ENCODE peak calls at places on chromosome 22, in ten cellular contexts. L, W, E, N, U, P, B, V, M and H are unnamed samples.

GRCh38 chr22:38709306-38709705 is 3.6 kb downstream of the GTPBP1 start:
- DNase-seq in N (no peak), V (no peak), M (no peak), U (no peak), W (no peak), P (no peak), E (no peak), L (no peak), B (no peak), H (no peak)

GRCh38 chr22:46602025-46602424 is 18.2 kb upstream of the GRAMD4 start:
- DNase-seq in L (no peak), E (no peak), B (no peak), V (peak; percentile 77), P (no peak), U (no peak), W (no peak), M (no peak), N (no peak), H (no peak)

GRCh38 chr22:29578462-29578861 is 2.5 kb downstream of the NIPSNAP1 start:
- DNase-seq in E (no peak), B (no peak), L (no peak), U (no peak), V (no peak), P (no peak), N (no peak), W (no peak), M (no peak), H (no peak)

GRCh38 chr22:45082795-45083194 is 73.0 kb upstream of the PHF21B start:
- DNase-seq in B (no peak), W (no peak), U (no peak), V (no peak), P (no peak), L (no peak), M (peak; percentile 10), N (no peak), E (peak; percentile 88), H (peak; percentile 35)

GRCh38 chr22:44661070-44661469 is 40.9 kb upstream of the PRR5 start:
- DNase-seq in B (no peak), P (no peak), U (no peak), L (no peak), M (no peak), E (peak; percentile 84), V (no peak), N (no peak), W (no peak), H (peak; percentile 43)

GRCh38 chr22:37263966-37264887 is 18.1 kb upstream of the CYTH4 start:
- DNase-seq in M (no peak), E (no peak), W (no peak), L (no peak), V (peak; percentile 33), B (no peak), N (no peak), P (peak; percentile 37), U (no peak), H (no peak)

GRCh38 chr22:28648792-28649191 is 30.8 kb downstream of the TTC28 start:
- DNase-seq in B (no peak), V (no peak), L (no peak), U (no peak), M (no peak), P (no peak), E (no peak), W (no peak), N (no peak), H (no peak)

GRCh38 chr22:17705565-17706450 is 67.3 kb downstream of the BCL2L13 start:
- DNase-seq in M (no peak), W (no peak), V (no peak), U (no peak), N (no peak), P (no peak), B (no peak), E (no peak), L (no peak), H (no peak)

GRCh38 chr22:43110927-43111623 is 525 bp downstream of the BIK start:
- DNase-seq in P (peak; percentile 83), V (no peak), U (no peak), N (peak; percentile 59), M (no peak), L (no peak), B (no peak), E (peak; percentile 79), W (no peak), H (no peak)

GRCh38 chr22:39117585-39118191 is 20.6 kb downstream of the APOBEC3H start:
- DNase-seq in W (peak; percentile 51), P (no peak), V (peak; percentile 66), B (peak; percentile 32), N (peak; percentile 54), E (peak; percentile 61), U (peak; percentile 20), L (no peak), M (peak; percentile 66), H (no peak)

GRCh38 chr22:37604875-37605274 is 3.8 kb upstream of the GGA1 start:
- DNase-seq in U (no peak), V (no peak), P (no peak), M (no peak), N (no peak), L (no peak), E (no peak), B (no peak), W (no peak), H (no peak)

GRCh38 chr22:46143491-46144147 is 6.7 kb upstream of the PPARA start:
- DNase-seq in N (no peak), E (no peak), M (no peak), U (no peak), W (no peak), V (no peak), P (no peak), B (no peak), L (no peak), H (no peak)

GRCh38 chr22:43742551-43742950 is 69.6 kb downstream of the EFCAB6 start:
- DNase-seq in L (no peak), W (no peak), N (no peak), B (no peak), P (no peak), U (no peak), V (no peak), M (no peak), E (no peak), H (no peak)

GRCh38 chr22:29731058-29731850 is 11.5 kb downstream of the CABP7 start:
- DNase-seq in U (no peak), N (no peak), V (no peak), E (peak; percentile 61), W (no peak), P (no peak), B (no peak), L (no peak), M (no peak), H (no peak)

GRCh38 chr22:37401401-37401859 is 25.8 kb downstream of the ELFN2 start:
- DNase-seq in L (no peak), E (no peak), P (no peak), B (peak; percentile 37), W (peak; percentile 33), N (no peak), V (no peak), M (peak; percentile 87), U (no peak), H (no peak)

DNA sequence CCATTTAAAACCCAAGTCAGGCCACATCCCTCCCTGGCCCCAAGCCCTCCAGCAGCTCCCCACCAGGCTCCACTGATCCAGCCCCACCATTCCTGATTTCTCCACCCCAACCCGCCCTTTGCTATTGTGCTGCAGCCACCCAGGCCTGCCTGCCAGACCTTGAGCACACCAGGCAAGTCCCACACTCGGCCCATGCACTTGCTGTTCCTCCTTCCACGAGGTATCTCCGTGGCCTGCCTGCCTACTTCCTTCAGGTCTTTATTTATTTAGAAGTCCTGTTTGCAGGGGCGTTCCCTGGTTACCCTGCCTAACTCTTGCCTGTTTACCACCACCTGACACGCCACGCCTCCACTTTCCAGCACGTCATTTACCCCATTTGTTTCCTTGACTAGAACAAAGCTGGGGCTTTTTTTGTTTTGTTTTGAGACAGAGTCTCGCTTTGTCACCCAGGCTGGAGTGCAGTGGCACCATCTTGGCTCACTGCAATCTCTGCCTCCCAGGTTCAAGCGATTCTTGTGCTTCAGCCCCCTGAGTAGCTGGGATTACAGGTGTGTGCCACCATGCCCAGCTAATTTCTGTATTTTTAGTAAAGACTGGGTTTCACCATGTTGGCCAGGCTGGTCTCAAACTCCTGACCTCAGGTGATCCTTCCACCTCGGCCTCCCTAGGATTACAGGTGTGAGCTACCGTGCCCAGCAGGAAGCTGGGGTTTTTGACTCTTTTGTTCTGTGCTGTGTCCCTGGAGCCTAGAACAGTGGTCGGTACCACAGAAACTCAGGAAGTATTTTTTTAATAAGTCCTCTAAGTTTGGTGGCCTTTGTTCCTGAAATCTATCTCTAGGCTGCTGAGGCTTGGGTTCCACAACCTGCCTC is 6.7 kb downstream of the CENPM start:
- DNase-seq in U (no peak), W (no peak), E (peak; percentile 66), N (no peak), V (peak; percentile 61), M (no peak), L (no peak), B (no peak), P (no peak), H (no peak)
- H3K36me3 ChIP-seq in U (no peaks in the 10 kb centered on the region), W (no peaks in the 10 kb centered on the region), E (peaks cover 39% of the 10 kb centered on the region), N (no peaks in the 10 kb centered on the region), V (no peaks in the 10 kb centered on the region), M (no peaks in the 10 kb centered on the region), L (peaks cover 47% of the 10 kb centered on the region), B (no peaks in the 10 kb centered on the region), P (no peaks in the 10 kb centered on the region), H (peaks cover 32% of the 10 kb centered on the region)

DNA sequence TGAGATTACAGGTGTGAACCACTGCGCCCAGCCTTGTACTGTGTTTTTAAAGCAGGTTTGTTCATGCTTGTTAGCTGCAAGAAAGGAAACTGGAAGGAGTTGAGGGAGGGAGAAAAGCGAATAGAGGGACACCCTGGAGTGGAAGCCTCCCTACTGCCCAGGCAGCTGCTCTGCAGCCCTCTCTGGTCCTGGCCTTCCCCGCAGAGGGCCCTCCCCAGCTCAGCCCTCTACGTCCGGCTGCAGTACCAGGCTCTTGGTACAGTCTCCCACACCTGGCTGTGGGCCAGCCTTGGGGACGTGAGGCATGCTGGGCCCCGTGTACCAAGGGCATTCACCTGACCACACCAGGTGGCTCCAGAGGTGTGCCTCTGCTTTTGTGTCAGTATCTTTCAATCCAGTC is 70.8 kb downstream of the MED15 start:
- DNase-seq in B (no peak), M (no peak), V (no peak), E (no peak), N (no peak), P (no peak), L (no peak), W (no peak), U (no peak), H (no peak)
- H3K36me3 ChIP-seq in B (peaks cover 51% of the 10 kb centered on the region), M (peaks cover 18% of the 10 kb centered on the region), V (peaks cover 1% of the 10 kb centered on the region), E (peaks cover 13% of the 10 kb centered on the region), N (peaks cover 14% of the 10 kb centered on the region), P (peaks cover 85% of the 10 kb centered on the region), L (peaks cover 49% of the 10 kb centered on the region), W (peaks cover 13% of the 10 kb centered on the region), U (peaks cover 94% of the 10 kb centered on the region), H (peaks cover 14% of the 10 kb centered on the region)

GRCh38 chr22:41868556-41868955 is 35.7 kb downstream of the SREBF2 start:
- DNase-seq in W (no peak), E (no peak), B (no peak), N (no peak), L (no peak), U (no peak), M (no peak), P (no peak), V (no peak), H (no peak)
- H3K36me3 ChIP-seq in W (peaks cover 11% of the 10 kb centered on the region), E (peaks cover 31% of the 10 kb centered on the region), B (peaks cover 58% of the 10 kb centered on the region), N (peaks cover 4% of the 10 kb centered on the region), L (peaks cover 43% of the 10 kb centered on the region), U (peaks cover 39% of the 10 kb centered on the region), M (peaks cover 56% of the 10 kb centered on the region), P (peaks cover 66% of the 10 kb centered on the region), V (peaks cover 6% of the 10 kb centered on the region), H (peaks cover 28% of the 10 kb centered on the region)

DNA sequence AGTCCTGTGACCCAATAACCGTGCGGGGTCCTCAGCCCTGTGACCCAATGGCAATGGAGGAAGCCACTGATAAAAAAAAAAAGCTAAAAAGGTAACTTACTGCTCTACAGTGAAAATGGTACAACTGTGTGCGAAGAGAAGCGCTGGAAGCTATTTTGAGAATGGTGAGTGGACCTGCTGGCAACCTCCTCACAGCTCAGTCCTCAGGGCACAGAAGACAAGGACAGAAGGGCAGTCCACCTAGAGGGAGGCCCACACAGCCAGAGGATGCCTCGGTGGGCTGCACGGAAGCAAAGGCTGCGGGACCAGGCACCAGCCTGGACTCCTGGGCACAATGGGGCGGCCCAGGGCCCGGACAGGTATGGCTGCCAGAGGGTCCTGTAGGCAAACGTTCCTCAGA is 35.6 kb downstream of the BRD1 start:
- DNase-seq in U (no peak), N (no peak), P (no peak), M (no peak), E (no peak), V (no peak), L (no peak), B (no peak), W (no peak), H (no peak)
- H3K36me3 ChIP-seq in U (peaks cover 59% of the 10 kb centered on the region), N (peaks cover 26% of the 10 kb centered on the region), P (peaks cover 64% of the 10 kb centered on the region), M (peaks cover 50% of the 10 kb centered on the region), E (peaks cover 25% of the 10 kb centered on the region), V (peaks cover 5% of the 10 kb centered on the region), L (peaks cover 68% of the 10 kb centered on the region), B (peaks cover 34% of the 10 kb centered on the region), W (peaks cover 19% of the 10 kb centered on the region), H (peaks cover 33% of the 10 kb centered on the region)